ENCODE peak calls at places on chromosome 7, in four cellular contexts. W, E, U and S are unnamed samples. For H3K9me3 and H3K4me1, the result is how much of the 10 kb centered on the place peaks cover.

GRCh38 chr7:5396999-5397656 is 26.5 kb downstream of the TNRC18 start:
- DNase-seq in U (peak), W (peak), E (peak), S (peak)

GRCh38 chr7:87507446-87507845 is 32.0 kb upstream of the ABCB4 start:
- DNase-seq in E (no peak), W (no peak), U (no peak), S (no peak)

GRCh38 chr7:133167300-133167699 is 85.4 kb upstream of the CHCHD3 start:
- DNase-seq in W (no peak), U (no peak), E (no peak), S (no peak)

GRCh38 chr7:19116121-19117080 is 1.0 kb downstream of the TWIST1 start:
- DNase-seq in W (peak), E (peak), U (peak), S (no peak)

GRCh38 chr7:6164010-6164409 is 108.4 kb downstream of the CYTH3 start:
- DNase-seq in W (no peak), U (no peak), E (no peak), S (no peak)

GRCh38 chr7:47571355-47572100 is 10.4 kb downstream of the TNS3 start:
- DNase-seq in W (peak), E (peak), U (peak), S (no peak)

GRCh38 chr7:29342761-29343160 is 148.2 kb downstream of the CHN2 start:
- DNase-seq in W (no peak), U (no peak), E (no peak), S (no peak)

GRCh38 chr7:21939136-21939857 is 6.4 kb downstream of the CDCA7L start:
- DNase-seq in U (no peak), W (no peak), E (no peak), S (no peak)

GRCh38 chr7:123096434-123096833 is 100.9 kb upstream of the TAS2R16 start:
- DNase-seq in W (no peak), U (no peak), E (no peak), S (no peak)

GRCh38 chr7:45130910-45131309 is 19.4 kb upstream of the TBRG4 start:
- DNase-seq in E (no peak), U (no peak), W (no peak), S (no peak)

GRCh38 chr7:20839196-20839735 is 52.6 kb upstream of the SP8 start:
- DNase-seq in W (no peak), E (no peak), U (no peak), S (no peak)

GRCh38 chr7:143345428-143345900 is 17.0 kb downstream of the FAM131B start:
- DNase-seq in U (peak), W (no peak), E (no peak), S (no peak)

GRCh38 chr7:91869661-91870060 is 10.8 kb downstream of the MTERF1 start:
- DNase-seq in E (no peak), U (no peak), W (no peak), S (no peak)

GRCh38 chr7:35647171-35647574 is 47.8 kb downstream of the HERPUD2 start:
- DNase-seq in U (no peak), E (no peak), W (no peak), S (no peak)

GRCh38 chr7:26279405-26279804 is 12.3 kb upstream of the SNX10 start:
- DNase-seq in U (no peak), E (no peak), W (no peak), S (no peak)

GRCh38 chr7:30070052-30070451 is 41.8 kb downstream of the PLEKHA8 start:
- DNase-seq in W (no peak), E (no peak), U (no peak), S (no peak)

GRCh38 chr7:34904987-34905386 is 132.3 kb downstream of the DPY19L1 start:
- DNase-seq in U (no peak), E (no peak), W (no peak), S (no peak)

GRCh38 chr7:22348379-22348778 is 8.6 kb downstream of the RAPGEF5 start:
- DNase-seq in U (no peak), W (no peak), E (no peak), S (no peak)

GRCh38 chr7:137791947-137792346 is 54.8 kb downstream of the DGKI start:
- DNase-seq in U (no peak), W (no peak), E (no peak), S (no peak)

GRCh38 chr7:107150375-107151073 is 18.3 kb upstream of the HBP1 start:
- DNase-seq in U (no peak), W (peak), E (peak), S (peak)

GRCh38 chr7:63093481-63093880 is 905.2 kb upstream of the ZNF722 start:
- DNase-seq in W (no peak), E (no peak), U (no peak), S (no peak)

GRCh38 chr7:63087575-63088190 is 911.0 kb upstream of the ZNF722 start:
- DNase-seq in W (no peak), E (no peak), U (no peak), S (no peak)

GRCh38 chr7:63096141-63096540 is 902.5 kb upstream of the ZNF722 start:
- DNase-seq in W (no peak), E (no peak), U (no peak), S (no peak)

DNA sequence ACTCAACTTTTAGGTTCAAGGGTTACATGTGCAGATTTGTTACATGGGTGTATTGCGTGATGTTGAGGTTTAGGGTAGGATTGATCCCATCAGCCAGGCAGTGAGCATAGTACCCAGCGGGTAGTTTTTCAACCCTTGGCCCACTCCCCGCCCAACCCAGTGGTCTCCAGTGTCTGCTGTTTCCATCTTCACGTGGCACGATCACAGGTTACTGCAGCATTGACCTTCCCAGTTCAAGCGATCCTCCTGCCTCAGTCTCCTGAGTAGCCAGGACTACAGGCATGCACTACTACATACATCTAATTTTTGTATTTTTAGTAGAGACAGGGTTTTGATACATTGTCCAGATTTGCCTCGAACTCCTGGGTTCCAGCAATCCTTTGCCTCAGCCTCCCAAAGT is 905.7 kb upstream of the ZNF722 start:
- DNase-seq in W (no peak), U (no peak), E (no peak), S (no peak)
- H3K9me3 ChIP-seq in W (under half), U (under half), E (under half), S (under half)

GRCh38 chr7:113143486-113144257 is 25.3 kb upstream of the SMIM30 start:
- DNase-seq in W (no peak), E (no peak), U (no peak), S (no peak)
- H3K4me1 ChIP-seq in W (under half), E (under half), U (under half), S (under half)

DNA sequence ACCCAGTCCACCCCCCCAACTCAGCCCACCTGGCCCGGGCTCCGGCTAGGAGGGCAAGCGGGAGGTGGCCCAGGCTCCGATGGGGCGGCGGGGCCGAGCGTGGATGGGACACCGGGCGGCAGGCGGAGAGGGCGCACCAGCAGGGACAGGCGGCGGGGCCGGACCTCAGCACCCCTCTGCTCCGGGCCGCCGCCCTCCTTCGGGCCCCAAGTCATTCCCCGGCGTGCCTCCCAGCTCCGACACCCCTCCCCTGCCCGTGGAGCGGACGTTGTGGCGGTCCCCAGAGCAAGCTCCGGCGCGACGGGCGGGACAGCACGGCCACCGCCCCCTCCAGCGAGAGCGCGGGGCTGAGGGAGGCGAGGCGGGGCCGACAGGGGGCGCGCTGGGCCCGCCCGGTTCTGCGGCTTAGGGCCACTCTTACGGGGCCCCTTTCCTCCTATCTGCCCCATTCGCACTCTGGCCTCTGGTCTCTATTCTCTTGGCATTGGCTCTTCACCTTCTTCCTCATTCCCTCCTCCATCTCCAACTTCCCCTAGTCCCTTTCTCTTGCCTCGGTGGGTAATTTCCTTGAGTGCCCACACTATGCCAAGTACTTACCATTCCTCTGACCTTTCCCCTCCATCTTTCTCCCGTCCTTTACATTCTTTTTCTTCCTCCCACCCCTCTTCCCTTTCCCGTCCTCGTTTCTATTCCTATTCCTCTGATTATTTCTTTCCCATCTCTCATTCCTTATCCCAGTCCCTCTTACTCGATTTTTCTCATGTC is 710 bp upstream of the GBX1 start:
- DNase-seq in W (peak), E (no peak), U (peak), S (no peak)
- H3K4me3 ChIP-seq in W (peak), E (peak), U (peak), S (peak)

GRCh38 chr7:28155019-28155660 is 25.5 kb downstream of the JAZF1 start:
- DNase-seq in W (no peak), E (no peak), U (no peak), S (no peak)

GRCh38 chr7:28151965-28152364 is 28.6 kb downstream of the JAZF1 start:
- DNase-seq in U (no peak), W (no peak), E (no peak), S (no peak)

GRCh38 chr7:28149291-28150101 is 31.1 kb downstream of the JAZF1 start:
- DNase-seq in E (no peak), W (no peak), U (no peak), S (no peak)

GRCh38 chr7:28155964-28156363 is 24.6 kb downstream of the JAZF1 start:
- DNase-seq in U (no peak), W (no peak), E (no peak), S (no peak)

GRCh38 chr7:28152594-28152993 is 28.0 kb downstream of the JAZF1 start:
- DNase-seq in W (no peak), E (no peak), U (no peak), S (no peak)
- H3K9me3 ChIP-seq in W (under half), E (under half), U (under half), S (under half)

GRCh38 chr7:2526659-2527504 is 7.3 kb downstream of the LFNG start:
- DNase-seq in W (peak), U (no peak), E (no peak), S (no peak)
- H3K4me1 ChIP-seq in W (under half), U (half or more), E (under half), S (half or more)